ENCODE peak calls at places on chromosomes 16 and 17, in seven cellular contexts. X is left ventricle myocardium inferior, G is HCT116, N is NCI-H69, T is NCI-H1092 treated with DMSO at 0.1 percent for 48 hours, A is fibroblast of pulmonary artery, M is kidney glomerular epithelial cell. P is an unnamed sample.

GRCh38 chr16:24721830-24722238 is 7.6 kb upstream of the TNRC6A start:
- DNase-seq in M (no peak), N (no peak), A (no peak), T (no peak), G (no peak), X (no peak), P (no peak)

GRCh38 chr17:44122825-44123355 is 551 bp downstream of the HDAC5 start:
- DNase-seq in X (no peak), A (no peak), G (no peak), M (no peak), T (no peak), N (peak; percentile 51), P (no peak)

GRCh38 chr17:36578671-36579070 is 13.0 kb upstream of the DHRS11 start:
- DNase-seq in G (no peak), A (no peak), T (no peak), X (no peak), M (no peak), N (no peak), P (no peak)

GRCh38 chr17:35766903-35767510 is 6.3 kb downstream of the C17orf50 start:
- DNase-seq in N (peak; percentile 37), X (no peak), T (peak; percentile 35), M (peak; percentile 15), A (peak; percentile 68), G (no peak), P (peak; percentile 80)

GRCh38 chr17:82871056-82871775 is 31.4 kb upstream of the ZNF750 start:
- DNase-seq in A (no peak), M (no peak), G (no peak), T (no peak), X (no peak), N (no peak), P (peak; percentile 89)

GRCh38 chr17:36993227-36993626 is 44.5 kb downstream of the AATF start:
- DNase-seq in M (no peak), X (no peak), G (no peak), N (no peak), A (no peak), T (peak; percentile 20), P (no peak)

GRCh38 chr16:88782454-88783390 is 2.3 kb downstream of the PIEZO1 start:
- DNase-seq in G (peak; percentile 48), A (no peak), M (peak; percentile 37), X (no peak), T (no peak), N (no peak), P (no peak)

GRCh38 chr17:39591958-39592954 is 15.5 kb downstream of the NEUROD2 start:
- DNase-seq in T (peak; percentile 58), A (peak; percentile 61), N (peak; percentile 82), M (peak; percentile 40), G (peak; percentile 13), X (no peak), P (no peak)

GRCh38 chr17:67646472-67646871 is 71.3 kb upstream of the NOL11 start:
- DNase-seq in N (no peak), G (no peak), M (no peak), A (no peak), T (no peak), X (no peak), P (no peak)

GRCh38 chr16:48810803-48811453 is 200.9 kb upstream of the N4BP1 start:
- DNase-seq in M (no peak), T (no peak), X (no peak), G (no peak), N (no peak), A (no peak), P (peak; percentile 10)

GRCh38 chr16:6193718-6194117 is 1096.1 kb upstream of the EEF2KMT start:
- DNase-seq in T (no peak), N (no peak), X (no peak), M (peak; percentile 62), A (peak; percentile 1), G (no peak), P (no peak)

GRCh38 chr17:27282054-27282501 is 11.8 kb upstream of the WSB1 start:
- DNase-seq in G (no peak), T (no peak), N (no peak), M (peak; percentile 16), X (no peak), A (peak; percentile 93), P (peak; percentile 49)

GRCh38 chr17:49798182-49798581 is 9.7 kb downstream of the KAT7 start:
- DNase-seq in T (no peak), N (no peak), G (no peak), X (no peak), A (no peak), M (no peak), P (no peak)

GRCh38 chr17:18225562-18226283 is at the start of gene LLGL1:
- DNase-seq in X (no peak), M (no peak), T (no peak), N (no peak), G (no peak), A (no peak), P (no peak)

GRCh38 chr16:705748-706188 is at the start of gene FBXL16:
- DNase-seq in T (peak; percentile 65), M (no peak), X (no peak), G (no peak), A (no peak), N (peak; percentile 97), P (no peak)

GRCh38 chr17:68812876-68813584 is 142.2 kb downstream of the ABCA8 start:
- DNase-seq in T (no peak), G (no peak), N (no peak), M (no peak), X (no peak), A (peak; percentile 21), P (no peak)

GRCh38 chr16:11506816-11507305 is 79.9 kb downstream of the LITAF start:
- DNase-seq in G (no peak), X (no peak), M (no peak), N (no peak), T (no peak), A (no peak), P (peak; percentile 49)

GRCh38 chr17:48629411-48629759 is 3.2 kb upstream of the HOXB9 start:
- DNase-seq in A (no peak), T (no peak), N (no peak), M (no peak), G (no peak), X (no peak), P (no peak)

GRCh38 chr16:25988089-25988488 is 296.3 kb downstream of the HS3ST4 start:
- DNase-seq in X (no peak), A (no peak), N (peak; percentile 70), T (no peak), G (no peak), M (no peak), P (no peak)

GRCh38 chr16:19844945-19845641 is 39.6 kb downstream of the GPRC5B start:
- DNase-seq in G (no peak), N (peak; percentile 73), M (peak; percentile 90), T (no peak), X (no peak), A (peak; percentile 77), P (no peak)

GRCh38 chr17:32483451-32484019 is 3.3 kb upstream of the CDK5R1 start:
- DNase-seq in T (peak; percentile 82), A (peak; percentile 74), M (peak; percentile 17), X (peak; percentile 84), N (peak; percentile 95), G (no peak), P (peak; percentile 81)

GRCh38 chr16:84827897-84828296 is 8.1 kb downstream of the CRISPLD2 start:
- DNase-seq in M (no peak), G (no peak), T (no peak), N (no peak), X (no peak), A (no peak), P (no peak)

GRCh38 chr16:67535201-67535600 is 6.6 kb downstream of the RIPOR1 start:
- DNase-seq in N (no peak), X (no peak), G (no peak), A (no peak), T (no peak), M (no peak), P (no peak)

GRCh38 chr17:6343191-6343590 is 91.7 kb downstream of the AIPL1 start:
- DNase-seq in N (no peak), M (no peak), T (no peak), A (no peak), G (no peak), X (no peak), P (no peak)

GRCh38 chr17:50057521-50057991 is 1.6 kb downstream of the ITGA3 start:
- DNase-seq in G (no peak), X (no peak), N (no peak), T (no peak), M (no peak), A (no peak), P (no peak)

GRCh38 chr16:66382171-66382965 is 15.9 kb downstream of the CDH5 start:
- DNase-seq in M (peak; percentile 94), A (peak; percentile 88), N (no peak), X (no peak), G (no peak), T (no peak), P (no peak)

GRCh38 chr16:89312598-89313299 is 95.2 kb downstream of the ZNF778 start:
- DNase-seq in X (no peak), T (no peak), A (no peak), M (no peak), G (no peak), N (no peak), P (no peak)